ENCODE peak calls at places on chromosomes 11 and 22, in four cellular contexts. D is K562, B is AG09309, I is cardiac fibroblast. V is an unnamed sample.

GRCh38 chr22:37181681-37182080 is 6.4 kb downstream of the C1QTNF6 start:
- DNase-seq in D (no peak), B (no peak), I (no peak), V (no peak)

GRCh38 chr11:125874556-125875124 is 12.8 kb upstream of the HYLS1 start:
- DNase-seq in D (peak), B (peak), I (peak), V (no peak)

GRCh38 chr11:73716153-73717056 is 44.5 kb downstream of the RAB6A start:
- DNase-seq in D (no peak), B (no peak), I (peak), V (no peak)

GRCh38 chr22:27835446-27835845 is 33.9 kb upstream of the MN1 start:
- DNase-seq in D (no peak), B (no peak), I (no peak), V (no peak)

GRCh38 chr11:75597636-75598035 is 35.6 kb downstream of the SERPINH1 start:
- DNase-seq in D (peak), B (no peak), I (peak), V (no peak)

GRCh38 chr11:23278121-23278520 is 417.8 kb upstream of the CCDC179 start:
- DNase-seq in D (no peak), B (peak), I (peak), V (peak)

GRCh38 chr11:18739684-18740083 is 13.7 kb upstream of the IGSF22 start:
- DNase-seq in D (peak), B (no peak), I (no peak), V (no peak)

GRCh38 chr11:45181595-45182550 is 35.4 kb downstream of the PRDM11 start:
- DNase-seq in D (no peak), B (no peak), I (no peak), V (no peak)

GRCh38 chr22:22745225-22746060 is 101.0 kb downstream of the GGTLC2 start:
- DNase-seq in D (peak), B (no peak), I (peak), V (no peak)

GRCh38 chr22:37154925-37155712 is 5.4 kb upstream of the IL2RB start:
- DNase-seq in D (no peak), B (no peak), I (peak), V (no peak)

GRCh38 chr11:121248496-121248895 is 44.1 kb upstream of the SC5D start:
- DNase-seq in D (no peak), B (no peak), I (peak), V (no peak)

GRCh38 chr11:75432911-75433321 is at the start of gene KLHL35:
- DNase-seq in D (peak), B (no peak), I (no peak), V (no peak)

GRCh38 chr11:67275606-67276409 is 9.5 kb downstream of the GRK2 start:
- DNase-seq in D (no peak), B (no peak), I (no peak), V (no peak)

GRCh38 chr11:78659326-78660319 is 85.0 kb upstream of the NARS2 start:
- DNase-seq in D (no peak), B (no peak), I (no peak), V (no peak)

GRCh38 chr22:46803936-46804335 is 41.5 kb downstream of the TBC1D22A start:
- DNase-seq in D (no peak), B (no peak), I (no peak), V (no peak)

GRCh38 chr11:107659310-107659709 is 52.5 kb downstream of the SLN start:
- DNase-seq in D (no peak), B (no peak), I (no peak), V (no peak)
- TF ChIP-seq CTCF in D (no peak), B (no peak), I (no peak), V (no peak)

GRCh38 chr11:68892576-68892975 is 11.1 kb downstream of the MRPL21 start:
- DNase-seq in D (no peak), B (no peak), I (no peak), V (no peak)

GRCh38 chr11:68889948-68890446 is 13.6 kb downstream of the MRPL21 start:
- DNase-seq in D (peak), B (peak), I (peak), V (peak)

GRCh38 chr11:68890490-68891231 is 13.0 kb downstream of the MRPL21 start:
- DNase-seq in D (no peak), B (peak), I (peak), V (peak)

GRCh38 chr11:68893282-68893681 is 10.3 kb downstream of the MRPL21 start:
- DNase-seq in D (no peak), B (no peak), I (no peak), V (no peak)

DNA sequence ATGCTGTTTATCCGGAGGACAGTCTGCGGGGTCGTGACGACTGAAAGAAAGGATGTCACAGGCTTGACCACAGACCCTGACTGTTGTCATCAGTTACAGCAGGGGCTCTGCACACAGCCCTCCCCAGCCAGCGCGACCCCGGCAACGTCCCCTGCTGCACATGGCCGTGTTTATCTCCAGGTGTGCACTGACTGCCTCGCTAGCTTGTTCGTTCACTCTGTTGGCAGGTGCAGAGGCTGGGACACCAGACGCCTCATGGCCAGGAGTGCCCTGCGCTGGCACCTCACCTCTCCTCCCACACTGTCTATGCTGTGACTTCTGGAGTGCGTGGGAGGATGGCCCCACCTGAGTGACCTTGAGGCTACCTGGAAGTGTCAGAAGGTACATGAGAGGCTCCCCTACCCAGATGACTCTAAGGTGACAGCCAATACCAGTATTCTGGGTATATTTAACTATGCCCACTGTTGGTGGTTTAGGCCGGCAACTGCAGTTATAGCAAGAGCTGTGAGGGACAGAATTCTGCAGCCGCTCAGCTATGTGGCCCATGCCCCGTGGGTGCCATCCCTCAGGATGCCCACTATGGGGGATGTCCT is 12.2 kb downstream of the MRPL21 start:
- DNase-seq in D (no peak), B (no peak), I (no peak), V (no peak)
- H3K4me3 ChIP-seq in D (no peak), B (no peak), I (no peak), V (peak)

GRCh38 chr22:31141551-31141950 is 1.2 kb upstream of the PLA2G3 start:
- DNase-seq in D (no peak), B (no peak), I (no peak), V (no peak)

GRCh38 chr22:31139066-31139465 is 1.2 kb downstream of the PLA2G3 start:
- DNase-seq in D (no peak), B (no peak), I (no peak), V (no peak)

GRCh38 chr22:31140746-31141145 is 438 bp upstream of the PLA2G3 start:
- DNase-seq in D (no peak), B (no peak), I (no peak), V (no peak)

GRCh38 chr22:31138126-31138525 is 2.2 kb downstream of the PLA2G3 start:
- DNase-seq in D (no peak), B (no peak), I (no peak), V (no peak)

DNA sequence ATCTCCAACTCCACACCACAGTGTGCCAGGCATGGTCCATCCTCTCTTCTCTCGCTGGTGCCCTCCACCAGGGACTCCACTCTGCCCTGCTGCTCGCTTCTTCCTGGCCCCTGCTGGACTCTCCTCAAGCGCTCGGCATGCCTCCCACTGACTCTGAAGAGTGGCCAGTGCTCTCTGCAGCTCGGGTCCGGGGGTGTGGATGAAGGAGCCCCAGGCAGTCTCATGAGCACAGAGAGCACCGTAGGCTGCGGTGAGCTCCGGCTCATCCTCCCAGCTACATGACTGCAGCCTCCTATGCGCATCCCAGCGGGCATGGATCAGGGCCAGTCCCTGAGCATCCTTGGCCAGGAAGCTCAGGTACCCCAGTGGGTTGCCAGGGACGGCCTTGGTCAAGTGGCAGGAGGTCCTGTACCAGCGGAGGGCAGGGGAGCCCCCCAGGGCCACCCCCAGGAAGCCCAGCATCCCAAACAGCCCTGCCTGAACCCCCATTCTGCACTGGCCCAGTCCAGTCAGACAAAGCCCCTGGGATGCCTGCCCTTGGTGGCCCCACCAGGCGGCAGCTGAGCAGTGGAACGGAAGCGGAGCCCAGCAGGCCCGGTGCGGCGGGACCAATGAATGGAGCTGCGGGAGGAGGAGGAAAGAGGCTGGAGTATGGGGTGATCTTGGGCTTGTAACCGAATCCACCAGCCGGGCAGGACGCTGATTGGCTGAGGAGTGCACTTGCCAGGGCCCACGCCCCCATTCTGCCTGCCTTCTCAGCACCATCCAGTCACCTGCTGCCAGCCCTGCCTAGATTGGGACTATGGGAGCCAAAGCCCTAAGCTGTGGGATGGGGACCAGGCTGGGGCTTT is at the start of gene PLA2G3:
- DNase-seq in D (peak), B (no peak), I (peak), V (no peak)
- TF ChIP-seq CTCF in D (peak), B (peak), I (peak), V (peak)

GRCh38 chr22:19143212-19143611 is 1.2 kb downstream of the ESS2 start:
- DNase-seq in D (no peak), B (no peak), I (no peak), V (no peak)
- H3K4me3 ChIP-seq in D (peak), B (no peak), I (no peak), V (peak)

GRCh38 chr22:38862375-38863329 is 9.4 kb downstream of the CBX6 start:
- DNase-seq in D (no peak), B (no peak), I (no peak), V (no peak)

GRCh38 chr22:38860291-38861169 is 11.5 kb downstream of the CBX6 start:
- DNase-seq in D (no peak), B (no peak), I (no peak), V (no peak)

GRCh38 chr22:38859581-38860290 is 12.3 kb downstream of the CBX6 start:
- DNase-seq in D (no peak), B (no peak), I (no peak), V (no peak)

GRCh38 chr22:38861927-38862326 is 10.1 kb downstream of the CBX6 start:
- DNase-seq in D (no peak), B (no peak), I (no peak), V (no peak)

DNA sequence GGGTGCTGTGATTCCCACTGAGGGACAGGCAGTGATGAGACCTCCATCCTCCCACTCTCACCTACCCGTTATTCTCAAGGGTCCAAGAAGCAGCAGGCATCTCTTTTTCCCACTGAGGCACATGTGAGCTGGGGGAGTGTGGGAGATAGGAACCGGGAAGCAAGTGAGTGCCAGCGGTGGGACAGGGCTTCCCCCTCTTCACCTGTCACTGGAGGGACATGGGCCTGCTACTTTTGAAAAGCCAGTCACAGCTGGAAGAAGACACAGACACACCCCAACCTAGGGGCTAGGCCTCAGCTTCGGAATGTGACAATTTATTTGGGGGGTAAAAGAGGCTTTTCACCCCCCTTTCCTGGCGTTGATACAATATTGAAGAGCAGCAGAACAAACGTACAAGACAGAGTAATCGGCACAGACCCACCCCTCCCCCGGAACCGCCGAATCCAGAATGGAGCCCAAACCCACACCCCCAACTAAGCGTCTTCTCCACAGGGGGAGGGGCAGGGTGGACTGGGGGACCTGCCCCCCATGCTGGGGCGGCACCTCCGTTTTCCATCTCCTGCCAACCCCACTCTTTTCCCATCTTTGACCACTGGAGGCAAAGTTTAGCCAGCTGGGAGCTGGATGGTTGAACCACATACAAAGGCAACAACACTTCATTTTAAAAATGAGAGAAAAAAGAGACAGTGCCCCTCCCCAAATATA is 10.7 kb downstream of the CBX6 start:
- DNase-seq in D (peak), B (no peak), I (no peak), V (no peak)
- TF ChIP-seq CTCF in D (peak), B (peak), I (peak), V (peak)

GRCh38 chr11:119460130-119460529 is 37.2 kb upstream of the THY1 start:
- DNase-seq in D (no peak), B (no peak), I (no peak), V (no peak)

GRCh38 chr11:119461250-119461963 is 38.4 kb upstream of the THY1 start:
- DNase-seq in D (no peak), B (no peak), I (no peak), V (no peak)

GRCh38 chr11:119460582-119460981 is 37.6 kb upstream of the THY1 start:
- DNase-seq in D (no peak), B (peak), I (peak), V (peak)

GRCh38 chr11:119453881-119454280 is 30.9 kb upstream of the THY1 start:
- DNase-seq in D (no peak), B (no peak), I (no peak), V (no peak)

DNA sequence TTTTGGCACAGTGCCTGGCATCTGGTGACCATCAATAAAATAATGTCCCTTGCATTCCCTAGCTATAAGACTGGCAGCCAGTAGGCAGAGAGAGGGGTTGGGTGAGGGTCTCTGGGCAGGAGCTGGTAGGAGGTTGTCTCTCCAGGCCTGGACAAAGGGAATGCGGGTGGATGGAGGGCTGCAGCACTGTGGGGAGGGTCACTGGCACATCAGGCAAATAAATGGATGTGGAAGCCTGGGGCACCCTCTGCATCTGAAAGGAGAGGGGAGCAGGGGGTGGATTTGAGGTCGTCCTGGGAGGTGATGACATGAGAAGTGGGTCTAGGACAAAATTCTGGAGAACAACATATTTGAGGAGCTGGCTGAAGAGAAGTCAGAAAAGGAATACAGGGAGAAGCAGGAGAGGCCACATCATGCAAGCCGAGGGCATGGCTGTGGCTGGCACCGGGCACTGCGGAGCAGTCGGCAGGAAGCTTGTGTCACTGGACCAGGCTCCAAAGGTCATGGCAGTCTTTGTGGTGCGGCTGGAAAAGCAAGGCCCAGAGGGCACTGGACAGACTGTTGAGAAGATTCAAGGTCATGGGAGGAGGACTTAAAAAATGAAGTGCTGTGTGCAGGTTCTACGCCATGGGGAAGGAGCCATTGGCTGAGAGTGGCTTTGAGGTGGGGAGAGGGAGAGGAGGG is 36.5 kb upstream of the THY1 start:
- DNase-seq in D (no peak), B (no peak), I (no peak), V (no peak)
- H3K4me3 ChIP-seq in D (no peak), B (no peak), I (no peak), V (no peak)

DNA sequence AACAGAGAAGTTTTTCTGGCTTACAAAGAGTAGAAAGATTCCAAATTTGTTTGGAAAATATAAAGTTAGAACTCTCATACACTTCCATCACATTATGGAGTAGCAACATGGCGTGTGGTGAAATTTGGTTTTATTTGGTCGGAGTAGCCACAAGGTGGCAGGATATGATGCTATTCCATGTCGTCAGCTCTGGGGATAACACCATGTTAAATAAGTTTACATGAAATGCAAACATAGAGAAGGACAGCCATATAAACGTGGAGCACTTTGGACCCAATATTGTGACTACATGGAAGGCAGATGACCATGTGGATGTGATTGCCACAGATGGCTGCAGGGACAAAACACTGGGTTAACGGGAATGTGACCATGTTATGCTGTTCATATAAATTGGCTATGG is 21.1 kb downstream of the OR5M11 start:
- DNase-seq in D (no peak), B (no peak), I (peak), V (no peak)
- TF ChIP-seq CTCF in D (no peak), B (no peak), I (no peak), V (no peak)

GRCh38 chr11:440065-441042 is 1.5 kb downstream of the ANO9 start:
- DNase-seq in D (peak), B (no peak), I (peak), V (no peak)
- H3K4me3 ChIP-seq in D (no peak), B (no peak), I (no peak), V (no peak)

GRCh38 chr22:26672060-26672471 is 14.7 kb downstream of the MIAT start:
- DNase-seq in D (peak), B (no peak), I (no peak), V (no peak)

GRCh38 chr22:26672590-26673468 is 15.4 kb downstream of the MIAT start:
- DNase-seq in D (peak), B (peak), I (peak), V (peak)

GRCh38 chr22:26674211-26675190 is 17.1 kb downstream of the MIAT start:
- DNase-seq in D (peak), B (no peak), I (no peak), V (no peak)

GRCh38 chr22:26671317-26672059 is 14.1 kb downstream of the MIAT start:
- DNase-seq in D (no peak), B (no peak), I (no peak), V (no peak)

DNA sequence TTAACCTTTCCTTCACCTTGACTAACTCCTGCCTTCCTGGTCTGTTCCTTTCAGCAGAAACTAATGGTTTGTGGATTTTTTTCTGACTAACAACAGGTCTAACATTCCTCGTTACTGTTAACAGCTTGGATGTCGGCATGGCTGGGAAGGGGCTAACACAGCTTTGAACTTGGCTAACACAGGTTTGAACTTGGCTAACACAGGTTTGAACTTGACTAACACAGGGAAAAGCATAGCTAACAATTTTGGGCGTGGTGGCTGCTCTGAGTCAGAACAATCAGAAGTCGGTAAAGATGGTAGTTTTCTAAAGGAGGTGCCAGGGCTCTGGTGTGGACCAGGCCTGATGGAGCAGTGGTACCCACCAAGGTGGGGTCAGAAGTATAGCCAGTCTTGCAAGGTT is 16.1 kb downstream of the MIAT start:
- DNase-seq in D (no peak), B (no peak), I (peak), V (no peak)
- TF ChIP-seq CTCF in D (no peak), B (no peak), I (no peak), V (no peak)

V was measured in AG04449.